ENCODE peak calls at places on chromosomes 12 and 14, in five cellular contexts. N is endodermal cell, F is fibroblast of pulmonary artery, V is myocyte, U is NCI-H345. J is an unnamed sample.

GRCh38 chr12:133180669-133181068 is 626 bp upstream of the ZNF268 start:
- DNase-seq in N (no peak), U (no peak), F (no peak), V (no peak), J (no peak)

GRCh38 chr14:55297611-55298323 is 26.5 kb downstream of the FBXO34 start:
- DNase-seq in V (no peak), U (no peak), F (no peak), N (no peak), J (peak; percentile 12)

GRCh38 chr14:96094656-96095055 is 55.5 kb downstream of the C14orf132 start:
- DNase-seq in U (no peak), V (no peak), F (no peak), N (peak; percentile 29), J (no peak)

GRCh38 chr14:95237121-95237876 is 80.0 kb upstream of the DICER1 start:
- DNase-seq in N (no peak), F (no peak), V (no peak), U (no peak), J (no peak)

GRCh38 chr14:27096091-27096490 is 498.3 kb upstream of the NOVA1 start:
- DNase-seq in V (no peak), U (no peak), N (no peak), F (no peak), J (no peak)

GRCh38 chr12:54956322-54956721 is 28.2 kb downstream of the TESPA1 start:
- DNase-seq in N (no peak), U (no peak), F (no peak), V (no peak), J (no peak)

GRCh38 chr12:65673732-65674131 is 150.6 kb upstream of the HMGA2 start:
- DNase-seq in U (no peak), V (peak; percentile 26), N (no peak), F (peak; percentile 59), J (no peak)

GRCh38 chr14:22558221-22558913 is 30.7 kb downstream of the DAD1 start:
- DNase-seq in N (peak; percentile 84), V (no peak), F (no peak), U (no peak), J (no peak)

GRCh38 chr12:101698782-101699347 is 1.4 kb downstream of the CHPT1 start:
- DNase-seq in V (peak; percentile 18), F (peak; percentile 20), U (no peak), N (no peak), J (peak; percentile 31)

GRCh38 chr12:103697912-103698751 is 111.1 kb downstream of the STAB2 start:
- DNase-seq in F (no peak), U (no peak), V (no peak), N (no peak), J (no peak)

GRCh38 chr12:130500835-130501330 is 163.2 kb downstream of the PIWIL1 start:
- DNase-seq in V (no peak), N (no peak), U (no peak), F (no peak), J (no peak)

GRCh38 chr12:131732996-131733615 is 22.2 kb downstream of the SFSWAP start:
- DNase-seq in N (peak; percentile 38), F (no peak), U (no peak), V (no peak), J (no peak)

GRCh38 chr14:63492391-63492790 is 50.8 kb downstream of the PPP2R5E start:
- DNase-seq in F (peak; percentile 51), U (no peak), V (peak; percentile 66), N (no peak), J (peak; percentile 57)

GRCh38 chr12:91367234-91367849 is 184.7 kb upstream of the DCN start:
- DNase-seq in F (peak; percentile 46), V (peak; percentile 53), U (no peak), N (no peak), J (peak; percentile 35)

GRCh38 chr14:68468437-68469207 is 324.2 kb downstream of the ZFP36L1 start:
- DNase-seq in N (no peak), F (peak; percentile 59), V (no peak), U (no peak), J (peak; percentile 79)

GRCh38 chr14:62126885-62127478 is 364.8 kb downstream of the SNAPC1 start:
- DNase-seq in U (peak; percentile 75), F (peak; percentile 78), N (no peak), V (peak; percentile 62), J (peak; percentile 69)

GRCh38 chr14:92950193-92950540 is 27.2 kb downstream of the CHGA start:
- DNase-seq in F (no peak), U (no peak), N (no peak), V (no peak), J (no peak)

GRCh38 chr12:52730793-52731192 is 27.5 kb upstream of the KRT77 start:
- DNase-seq in U (no peak), V (no peak), F (no peak), N (no peak), J (no peak)

GRCh38 chr12:113875681-113876080 is 90.4 kb downstream of the RBM19 start:
- DNase-seq in U (peak; percentile 31), V (no peak), F (peak; percentile 73), N (no peak), J (peak; percentile 61)

GRCh38 chr12:21655594-21655993 is 2.0 kb downstream of the LDHB start:
- DNase-seq in U (no peak), F (no peak), V (no peak), N (no peak), J (no peak)

GRCh38 chr12:20624718-20625117 is 70.4 kb upstream of the SLCO1C1 start:
- DNase-seq in N (peak; percentile 86), F (peak; percentile 62), V (peak; percentile 5), U (no peak), J (peak; percentile 49)

GRCh38 chr12:46450279-46450748 is 77.7 kb upstream of the SLC38A2 start:
- DNase-seq in N (no peak), U (no peak), F (peak; percentile 54), V (peak; percentile 36), J (peak; percentile 24)

GRCh38 chr14:75982724-75983358 is 1.0 kb upstream of the TGFB3 start:
- DNase-seq in U (peak; percentile 67), V (peak; percentile 58), N (no peak), F (peak; percentile 67), J (peak; percentile 61)

GRCh38 chr12:46282829-46283228 is 14.0 kb upstream of the SLC38A1 start:
- DNase-seq in N (no peak), U (no peak), V (no peak), F (no peak), J (no peak)

GRCh38 chr12:96375173-96375572 is 25.1 kb downstream of the CDK17 start:
- DNase-seq in U (no peak), V (no peak), F (no peak), N (no peak), J (no peak)